ENCODE peak calls at places on chromosomes 16 and 17, in eight cellular contexts. One of them, this sample, is unnamed.

GRCh38 chr17:41521574-41522261 is 3.0 kb upstream of the KRT15 start:
- DNase-seq in astrocyte: peak; percentile 87
- DNase-seq in MM.1S: no peak
- DNase-seq in uterus: no peak
- DNase-seq in lung: peak; percentile 89
- DNase-seq in fibroblast of lung: peak; percentile 56
- DNase-seq in heart left ventricle: peak; percentile 1
- DNase-seq in trophoblast cell: peak; percentile 93
- DNase-seq in this sample: no peak

GRCh38 chr17:35432176-35433074 is at the start of gene SLFN12:
- DNase-seq in lung: peak; percentile 79
- DNase-seq in uterus: peak; percentile 74
- DNase-seq in MM.1S: peak; percentile 82
- DNase-seq in trophoblast cell: peak; percentile 26
- DNase-seq in astrocyte: peak; percentile 98
- DNase-seq in fibroblast of lung: peak; percentile 98
- DNase-seq in heart left ventricle: peak; percentile 63
- DNase-seq in this sample: peak; percentile 74

GRCh38 chr16:74275031-74275636 is 21.5 kb upstream of the PSMD7 start:
- DNase-seq in lung: no peak
- DNase-seq in heart left ventricle: no peak
- DNase-seq in uterus: no peak
- DNase-seq in fibroblast of lung: peak; percentile 53
- DNase-seq in astrocyte: no peak
- DNase-seq in trophoblast cell: no peak
- DNase-seq in MM.1S: peak; percentile 9
- DNase-seq in this sample: no peak

GRCh38 chr16:69033550-69033949 is 71.9 kb upstream of the HAS3 start:
- DNase-seq in uterus: no peak
- DNase-seq in heart left ventricle: no peak
- DNase-seq in MM.1S: no peak
- DNase-seq in lung: no peak
- DNase-seq in astrocyte: no peak
- DNase-seq in trophoblast cell: no peak
- DNase-seq in fibroblast of lung: no peak
- DNase-seq in this sample: no peak

GRCh38 chr17:17505151-17505550 is 9.0 kb upstream of the RASD1 start:
- DNase-seq in heart left ventricle: no peak
- DNase-seq in uterus: no peak
- DNase-seq in astrocyte: no peak
- DNase-seq in MM.1S: no peak
- DNase-seq in fibroblast of lung: no peak
- DNase-seq in trophoblast cell: no peak
- DNase-seq in lung: no peak
- DNase-seq in this sample: no peak

GRCh38 chr17:35889818-35890773 is 9.9 kb upstream of the CCL5 start:
- DNase-seq in MM.1S: no peak
- DNase-seq in fibroblast of lung: peak; percentile 47
- DNase-seq in uterus: no peak
- DNase-seq in lung: no peak
- DNase-seq in astrocyte: peak; percentile 56
- DNase-seq in heart left ventricle: peak; percentile 39
- DNase-seq in trophoblast cell: peak; percentile 37
- DNase-seq in this sample: no peak

GRCh38 chr17:34637548-34638525 is 58.5 kb downstream of the TMEM132E start:
- DNase-seq in trophoblast cell: peak; percentile 56
- DNase-seq in uterus: peak; percentile 40
- DNase-seq in heart left ventricle: peak; percentile 79
- DNase-seq in astrocyte: peak; percentile 17
- DNase-seq in fibroblast of lung: peak; percentile 63
- DNase-seq in MM.1S: peak; percentile 81
- DNase-seq in lung: peak; percentile 71
- DNase-seq in this sample: peak; percentile 77

GRCh38 chr17:56887105-56887504 is 26.7 kb downstream of the TRIM25 start:
- DNase-seq in uterus: no peak
- DNase-seq in fibroblast of lung: peak; percentile 18
- DNase-seq in MM.1S: no peak
- DNase-seq in astrocyte: peak; percentile 4
- DNase-seq in heart left ventricle: no peak
- DNase-seq in lung: no peak
- DNase-seq in trophoblast cell: no peak
- DNase-seq in this sample: no peak

GRCh38 chr17:79715318-79716182 is 15.2 kb upstream of the ENPP7 start:
- DNase-seq in astrocyte: no peak
- DNase-seq in trophoblast cell: no peak
- DNase-seq in MM.1S: no peak
- DNase-seq in uterus: no peak
- DNase-seq in heart left ventricle: no peak
- DNase-seq in lung: no peak
- DNase-seq in fibroblast of lung: no peak
- DNase-seq in this sample: no peak

GRCh38 chr17:49439673-49440571 is 25.2 kb upstream of the PHB1 start:
- DNase-seq in trophoblast cell: no peak
- DNase-seq in fibroblast of lung: no peak
- DNase-seq in MM.1S: no peak
- DNase-seq in heart left ventricle: no peak
- DNase-seq in lung: no peak
- DNase-seq in astrocyte: peak; percentile 68
- DNase-seq in uterus: no peak
- DNase-seq in this sample: no peak

GRCh38 chr17:41655611-41656111 is 31.3 kb upstream of the KRT17 start:
- DNase-seq in trophoblast cell: peak; percentile 83
- DNase-seq in MM.1S: no peak
- DNase-seq in fibroblast of lung: no peak
- DNase-seq in lung: peak; percentile 83
- DNase-seq in uterus: no peak
- DNase-seq in heart left ventricle: no peak
- DNase-seq in astrocyte: no peak
- DNase-seq in this sample: no peak

GRCh38 chr17:40791808-40792436 is 7.8 kb downstream of the KRT28 start:
- DNase-seq in uterus: no peak
- DNase-seq in trophoblast cell: peak; percentile 12
- DNase-seq in heart left ventricle: no peak
- DNase-seq in lung: no peak
- DNase-seq in astrocyte: peak; percentile 24
- DNase-seq in MM.1S: peak; percentile 31
- DNase-seq in fibroblast of lung: peak; percentile 68
- DNase-seq in this sample: no peak

GRCh38 chr16:1073262-1073558 is 663 bp downstream of the SSTR5 start:
- DNase-seq in lung: no peak
- DNase-seq in astrocyte: no peak
- DNase-seq in MM.1S: no peak
- DNase-seq in heart left ventricle: no peak
- DNase-seq in trophoblast cell: no peak
- DNase-seq in uterus: no peak
- DNase-seq in fibroblast of lung: no peak
- DNase-seq in this sample: no peak

GRCh38 chr17:57349533-57350227 is 93.4 kb downstream of the MSI2 start:
- DNase-seq in lung: no peak
- DNase-seq in uterus: no peak
- DNase-seq in astrocyte: no peak
- DNase-seq in MM.1S: no peak
- DNase-seq in heart left ventricle: no peak
- DNase-seq in trophoblast cell: no peak
- DNase-seq in fibroblast of lung: no peak
- DNase-seq in this sample: no peak

GRCh38 chr16:58460219-58460610 is 39.7 kb upstream of the NDRG4 start:
- DNase-seq in MM.1S: no peak
- DNase-seq in heart left ventricle: no peak
- DNase-seq in uterus: no peak
- DNase-seq in fibroblast of lung: no peak
- DNase-seq in lung: no peak
- DNase-seq in trophoblast cell: no peak
- DNase-seq in astrocyte: no peak
- DNase-seq in this sample: no peak

GRCh38 chr17:76659928-76660614 is 16.5 kb upstream of the ST6GALNAC1 start:
- DNase-seq in trophoblast cell: peak; percentile 88
- DNase-seq in heart left ventricle: peak; percentile 33
- DNase-seq in uterus: no peak
- DNase-seq in MM.1S: no peak
- DNase-seq in lung: no peak
- DNase-seq in astrocyte: no peak
- DNase-seq in fibroblast of lung: peak; percentile 16
- DNase-seq in this sample: no peak

GRCh38 chr16:11742041-11742535 is 569 bp downstream of the TXNDC11 start:
- DNase-seq in MM.1S: peak; percentile 33
- DNase-seq in trophoblast cell: peak; percentile 34
- DNase-seq in fibroblast of lung: peak; percentile 6
- DNase-seq in uterus: peak; percentile 39
- DNase-seq in astrocyte: no peak
- DNase-seq in lung: peak; percentile 51
- DNase-seq in heart left ventricle: peak; percentile 50
- DNase-seq in this sample: no peak

GRCh38 chr16:19356024-19356952 is 61.4 kb upstream of the TMC5 start:
- DNase-seq in trophoblast cell: no peak
- DNase-seq in astrocyte: no peak
- DNase-seq in uterus: no peak
- DNase-seq in lung: no peak
- DNase-seq in heart left ventricle: no peak
- DNase-seq in MM.1S: no peak
- DNase-seq in fibroblast of lung: no peak
- DNase-seq in this sample: no peak

GRCh38 chr17:58244958-58245357 is 6.6 kb downstream of the LPO start:
- DNase-seq in uterus: no peak
- DNase-seq in astrocyte: no peak
- DNase-seq in fibroblast of lung: no peak
- DNase-seq in lung: no peak
- DNase-seq in MM.1S: no peak
- DNase-seq in heart left ventricle: no peak
- DNase-seq in trophoblast cell: no peak
- DNase-seq in this sample: no peak

GRCh38 chr17:10265100-10265810 is 66.8 kb upstream of the GAS7 start:
- DNase-seq in heart left ventricle: no peak
- DNase-seq in trophoblast cell: no peak
- DNase-seq in astrocyte: no peak
- DNase-seq in lung: no peak
- DNase-seq in fibroblast of lung: peak; percentile 2
- DNase-seq in MM.1S: no peak
- DNase-seq in uterus: no peak
- DNase-seq in this sample: no peak

GRCh38 chr16:3304370-3304769 is 860 bp downstream of the TIGD7 start:
- DNase-seq in heart left ventricle: no peak
- DNase-seq in lung: no peak
- DNase-seq in trophoblast cell: no peak
- DNase-seq in astrocyte: peak; percentile 16
- DNase-seq in fibroblast of lung: peak; percentile 31
- DNase-seq in uterus: no peak
- DNase-seq in MM.1S: no peak
- DNase-seq in this sample: no peak

GRCh38 chr16:3306078-3306477 is 781 bp downstream of the ZNF75A start:
- DNase-seq in astrocyte: no peak
- DNase-seq in MM.1S: no peak
- DNase-seq in trophoblast cell: no peak
- DNase-seq in uterus: no peak
- DNase-seq in fibroblast of lung: no peak
- DNase-seq in heart left ventricle: no peak
- DNase-seq in lung: no peak
- DNase-seq in this sample: no peak

GRCh38 chr16:3305109-3306068 is at the start of the genes TIGD7 and ZNF75A:
- DNase-seq in astrocyte: peak; percentile 90
- DNase-seq in heart left ventricle: peak; percentile 93
- DNase-seq in trophoblast cell: peak; percentile 85
- DNase-seq in uterus: peak; percentile 71
- DNase-seq in fibroblast of lung: peak; percentile 93
- DNase-seq in MM.1S: peak; percentile 90
- DNase-seq in lung: peak; percentile 87
- DNase-seq in this sample: peak; percentile 85
- H3K9me3 ChIP-seq in astrocyte: peaks cover 16% of the 10 kb centered on the region
- H3K9me3 ChIP-seq in heart left ventricle: no peaks in the 10 kb centered on the region
- H3K9me3 ChIP-seq in trophoblast cell: peaks cover 25% of the 10 kb centered on the region
- H3K9me3 ChIP-seq in uterus: no peaks in the 10 kb centered on the region
- H3K9me3 ChIP-seq in fibroblast of lung: peaks cover 2% of the 10 kb centered on the region
- H3K9me3 ChIP-seq in MM.1S: no peaks in the 10 kb centered on the region
- H3K9me3 ChIP-seq in lung: peaks cover 44% of the 10 kb centered on the region
- H3K9me3 ChIP-seq in this sample: peaks cover 38% of the 10 kb centered on the region

DNA sequence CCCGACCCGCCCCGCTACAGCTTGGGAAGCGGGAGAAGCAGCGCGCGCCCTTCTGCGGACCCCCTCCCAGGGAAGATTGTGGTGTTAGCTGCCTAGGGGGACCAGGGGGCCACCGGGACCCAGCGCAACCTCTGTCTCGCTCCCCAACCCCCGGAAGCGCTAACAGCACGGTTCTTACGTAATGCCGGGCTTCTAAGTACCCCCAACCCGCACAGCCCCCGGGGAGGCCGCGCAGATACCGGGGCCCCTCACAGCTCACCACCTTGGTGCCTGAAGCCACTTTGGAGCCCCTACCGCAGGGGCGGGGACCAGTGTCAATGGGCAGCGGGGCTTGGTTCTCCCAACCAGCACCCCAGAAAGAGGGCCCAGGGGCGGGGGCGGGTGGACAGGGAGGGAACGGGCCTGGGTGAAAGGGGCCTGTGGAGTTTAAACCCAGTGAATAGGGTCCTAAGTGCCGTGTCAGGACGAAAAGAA is 348 bp downstream of the MPP2 start:
- DNase-seq in uterus: peak; percentile 28
- DNase-seq in trophoblast cell: no peak
- DNase-seq in MM.1S: no peak
- DNase-seq in astrocyte: no peak
- DNase-seq in heart left ventricle: no peak
- DNase-seq in lung: no peak
- DNase-seq in fibroblast of lung: no peak
- DNase-seq in this sample: peak; percentile 28
- H3K27ac ChIP-seq in uterus: peak overlapping the region; percentile 91
- H3K27ac ChIP-seq in trophoblast cell: no peak overlapping the region
- H3K27ac ChIP-seq in MM.1S: no peak overlapping the region
- H3K27ac ChIP-seq in astrocyte: no peak overlapping the region
- H3K27ac ChIP-seq in heart left ventricle: peak overlapping the region; percentile 58
- H3K27ac ChIP-seq in lung: peak overlapping the region; percentile 15
- H3K27ac ChIP-seq in fibroblast of lung: no peak overlapping the region
- H3K27ac ChIP-seq in this sample: peak overlapping the region; percentile 58

GRCh38 chr17:21689604-21690003 is 2.7 kb upstream of the KCNJ18 start:
- DNase-seq in heart left ventricle: peak; percentile 50
- DNase-seq in fibroblast of lung: peak; percentile 88
- DNase-seq in uterus: peak; percentile 84
- DNase-seq in MM.1S: no peak
- DNase-seq in lung: peak; percentile 49
- DNase-seq in astrocyte: peak; percentile 75
- DNase-seq in trophoblast cell: no peak
- DNase-seq in this sample: no peak
- H3K9me3 ChIP-seq in heart left ventricle: no peaks in the 10 kb centered on the region
- H3K9me3 ChIP-seq in fibroblast of lung: no peaks in the 10 kb centered on the region
- H3K9me3 ChIP-seq in uterus: no peaks in the 10 kb centered on the region
- H3K9me3 ChIP-seq in MM.1S: no peaks in the 10 kb centered on the region
- H3K9me3 ChIP-seq in lung: peaks cover 1% of the 10 kb centered on the region
- H3K9me3 ChIP-seq in astrocyte: peaks cover 11% of the 10 kb centered on the region
- H3K9me3 ChIP-seq in trophoblast cell: peaks cover 65% of the 10 kb centered on the region
- H3K9me3 ChIP-seq in this sample: no peaks in the 10 kb centered on the region

DNA sequence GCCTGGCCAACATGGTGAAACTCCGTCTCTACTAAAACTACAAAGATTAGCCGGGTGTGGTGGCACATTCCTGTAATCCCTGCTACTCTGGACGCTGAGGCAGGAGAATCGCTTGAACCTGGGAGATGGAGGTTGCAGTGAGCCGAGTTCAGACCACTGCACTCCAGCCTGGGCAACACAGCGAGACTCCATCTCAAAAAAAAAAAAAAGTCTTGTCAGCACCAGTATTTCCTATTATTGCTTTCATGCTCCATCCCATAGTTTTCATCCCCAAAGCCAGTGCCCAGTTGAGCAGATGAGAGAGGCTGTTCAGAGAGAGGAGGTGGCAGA is 58.4 kb downstream of the WDR45B start:
- DNase-seq in uterus: no peak
- DNase-seq in lung: no peak
- DNase-seq in trophoblast cell: no peak
- DNase-seq in heart left ventricle: no peak
- DNase-seq in astrocyte: no peak
- DNase-seq in MM.1S: no peak
- DNase-seq in fibroblast of lung: no peak
- DNase-seq in this sample: no peak
- H3K27ac ChIP-seq in uterus: no peak overlapping the region
- H3K27ac ChIP-seq in lung: no peak overlapping the region
- H3K27ac ChIP-seq in trophoblast cell: no peak overlapping the region
- H3K27ac ChIP-seq in heart left ventricle: no peak overlapping the region
- H3K27ac ChIP-seq in astrocyte: no peak overlapping the region
- H3K27ac ChIP-seq in MM.1S: no peak overlapping the region
- H3K27ac ChIP-seq in fibroblast of lung: no peak overlapping the region
- H3K27ac ChIP-seq in this sample: no peak overlapping the region